ENCODE peak calls at places on chromosomes 16 and 17, in eight cellular contexts. Q is cardiac septum, R is astrocyte of the cerebellum, H is mucosa of descending colon, O is EH, C is NCI-H2029, J is psoas muscle, B is GM19239. F is an unnamed sample.

GRCh38 chr16:78505544-78506371 is 406.3 kb downstream of the WWOX start:
- DNase-seq in Q (peak), R (peak), H (peak), O (no peak), C (no peak), J (peak), B (no peak), F (no peak)

GRCh38 chr17:73151888-73152633 is 12.7 kb upstream of the SSTR2 start:
- DNase-seq in Q (no peak), R (no peak), H (no peak), O (no peak), C (no peak), J (no peak), B (no peak), F (peak)

GRCh38 chr17:79114455-79115301 is 40.1 kb downstream of the ENGASE start:
- DNase-seq in Q (no peak), R (no peak), H (peak), O (peak), C (peak), J (peak), B (no peak), F (no peak)

GRCh38 chr17:44320066-44320465 is 4.6 kb downstream of the SLC25A39 start:
- DNase-seq in Q (no peak), R (no peak), H (no peak), O (no peak), C (no peak), J (no peak), B (no peak), F (no peak)

GRCh38 chr17:56292010-56292409 is 138.7 kb downstream of the ANKFN1 start:
- DNase-seq in Q (no peak), R (peak), H (no peak), O (peak), C (no peak), J (no peak), B (no peak), F (no peak)

GRCh38 chr16:67718668-67719047 is 458 bp downstream of the GFOD2 start:
- DNase-seq in Q (peak), R (no peak), H (no peak), O (no peak), C (no peak), J (no peak), B (no peak), F (no peak)

GRCh38 chr17:81322271-81323082 is 27.4 kb upstream of the SLC38A10 start:
- DNase-seq in Q (no peak), R (no peak), H (peak), O (peak), C (no peak), J (no peak), B (peak), F (peak)

GRCh38 chr17:17724991-17725852 is 44.0 kb downstream of the RAI1 start:
- DNase-seq in Q (no peak), R (no peak), H (no peak), O (no peak), C (no peak), J (no peak), B (no peak), F (no peak)

GRCh38 chr16:85130707-85131028 is 18.4 kb upstream of the CIBAR2 start:
- DNase-seq in Q (no peak), R (no peak), H (no peak), O (no peak), C (no peak), J (no peak), B (no peak), F (no peak)

GRCh38 chr16:73326770-73327470 is 279.0 kb upstream of the ZFHX3 start:
- DNase-seq in Q (no peak), R (no peak), H (no peak), O (no peak), C (no peak), J (no peak), B (no peak), F (no peak)

GRCh38 chr17:34758747-34759146 is 179.4 kb downstream of the TMEM132E start:
- DNase-seq in Q (peak), R (no peak), H (no peak), O (no peak), C (no peak), J (no peak), B (no peak), F (no peak)

GRCh38 chr16:85461814-85462404 is 151.2 kb upstream of the GSE1 start:
- DNase-seq in Q (no peak), R (no peak), H (no peak), O (peak), C (peak), J (no peak), B (no peak), F (no peak)

GRCh38 chr16:84959784-84960417 is 51.4 kb downstream of the ZDHHC7 start:
- DNase-seq in Q (no peak), R (no peak), H (no peak), O (no peak), C (no peak), J (no peak), B (no peak), F (no peak)

GRCh38 chr17:49146620-49147306 is 14.2 kb downstream of the B4GALNT2 start:
- DNase-seq in Q (no peak), R (peak), H (no peak), O (peak), C (no peak), J (no peak), B (no peak), F (no peak)

GRCh38 chr17:59807892-59808509 is 84.7 kb downstream of the TUBD1 start:
- DNase-seq in Q (no peak), R (no peak), H (no peak), O (peak), C (no peak), J (no peak), B (no peak), F (no peak)

GRCh38 chr17:43175213-43176118 is 4.5 kb downstream of the NBR1 start:
- DNase-seq in Q (no peak), R (peak), H (no peak), O (peak), C (no peak), J (no peak), B (no peak), F (no peak)

GRCh38 chr17:39194985-39195524 is 2.4 kb downstream of the CACNB1 start:
- DNase-seq in Q (no peak), R (no peak), H (no peak), O (no peak), C (no peak), J (no peak), B (no peak), F (no peak)

GRCh38 chr17:52159159-52159809 is 770 bp upstream of the CA10 start:
- DNase-seq in Q (no peak), R (no peak), H (no peak), O (no peak), C (no peak), J (no peak), B (no peak), F (no peak)

GRCh38 chr17:80780381-80781187 is 211.1 kb upstream of the CHMP6 start:
- DNase-seq in Q (no peak), R (no peak), H (no peak), O (no peak), C (no peak), J (no peak), B (peak), F (no peak)

GRCh38 chr16:90008708-90009145 is 10.5 kb downstream of the DBNDD1 start:
- DNase-seq in Q (no peak), R (no peak), H (no peak), O (no peak), C (no peak), J (no peak), B (peak), F (peak)

GRCh38 chr17:61294777-61295176 is 104.9 kb upstream of the TBX2 start:
- DNase-seq in Q (no peak), R (no peak), H (no peak), O (peak), C (no peak), J (no peak), B (no peak), F (no peak)

GRCh38 chr16:1800703-1801102 is 7.2 kb upstream of the IGFALS start:
- DNase-seq in Q (no peak), R (no peak), H (no peak), O (no peak), C (no peak), J (no peak), B (no peak), F (no peak)

GRCh38 chr17:57782642-57783337 is 37.7 kb upstream of the CCDC182 start:
- DNase-seq in Q (no peak), R (no peak), H (no peak), O (no peak), C (no peak), J (peak), B (no peak), F (no peak)

GRCh38 chr17:42067371-42068180 is 17.2 kb upstream of the C17orf113 start:
- DNase-seq in Q (peak), R (peak), H (peak), O (peak), C (peak), J (peak), B (peak), F (peak)

GRCh38 chr17:76667356-76667755 is 23.8 kb upstream of the ST6GALNAC1 start:
- DNase-seq in Q (no peak), R (no peak), H (no peak), O (no peak), C (no peak), J (no peak), B (no peak), F (no peak)

GRCh38 chr17:29156781-29157180 is 23.4 kb downstream of the MYO18A start:
- DNase-seq in Q (no peak), R (no peak), H (no peak), O (no peak), C (no peak), J (no peak), B (no peak), F (no peak)

GRCh38 chr16:75555213-75555706 is 792 bp downstream of the TMEM231 start:
- DNase-seq in Q (peak), R (peak), H (peak), O (peak), C (no peak), J (peak), B (no peak), F (no peak)

GRCh38 chr17:35001549-35001948 is 21.2 kb downstream of the LIG3 start:
- DNase-seq in Q (no peak), R (no peak), H (no peak), O (peak), C (no peak), J (no peak), B (no peak), F (no peak)

GRCh38 chr16:81996664-81997529 is 14.4 kb downstream of the SDR42E1 start:
- DNase-seq in Q (no peak), R (peak), H (no peak), O (peak), C (no peak), J (no peak), B (no peak), F (peak)

GRCh38 chr16:24748242-24748641 is 18.8 kb downstream of the TNRC6A start:
- DNase-seq in Q (no peak), R (peak), H (no peak), O (peak), C (peak), J (no peak), B (no peak), F (peak)

GRCh38 chr17:2453325-2453724 is 52.5 kb upstream of the MNT start:
- DNase-seq in Q (no peak), R (no peak), H (no peak), O (no peak), C (no peak), J (no peak), B (no peak), F (no peak)

GRCh38 chr17:40993856-40994255 is at the start of gene KRTAP3-3:
- DNase-seq in Q (no peak), R (no peak), H (no peak), O (no peak), C (no peak), J (no peak), B (no peak), F (no peak)

GRCh38 chr17:79923974-79924638 is 84.9 kb upstream of the CBX4 start:
- DNase-seq in Q (no peak), R (no peak), H (peak), O (peak), C (no peak), J (no peak), B (no peak), F (no peak)

GRCh38 chr16:50263940-50264929 is 2.1 kb upstream of the ADCY7 start:
- DNase-seq in Q (no peak), R (no peak), H (no peak), O (peak), C (no peak), J (no peak), B (no peak), F (no peak)

GRCh38 chr16:31417916-31418315 is 10.2 kb downstream of the COX6A2 start:
- DNase-seq in Q (no peak), R (no peak), H (no peak), O (no peak), C (no peak), J (no peak), B (no peak), F (no peak)

GRCh38 chr17:79810138-79811027 is 13.5 kb upstream of the CBX8 start:
- DNase-seq in Q (peak), R (no peak), H (peak), O (peak), C (peak), J (peak), B (peak), F (peak)

F was measured in MV-4-11.